ENCODE peak calls at places on chromosomes 2 and 18, in four cellular contexts. U is stimulated activated CD8-positive, alpha-beta memory T cell treated with anti-CD3 and anti-CD28 coated beads, Interleukin-2, amount 100 ng/mL, for 1 hour; Y is tibial artery; Q is fibroblast of the aortic adventitia. O is an unnamed sample.

GRCh38 chr2:236662231-236663160 is 92.9 kb downstream of the ACKR3 start:
- DNase-seq in U (no peak), Y (peak), Q (peak), O (no peak)

GRCh38 chr2:162079514-162079913 is 5.5 kb upstream of the DPP4 start:
- DNase-seq in U (no peak), Y (no peak), Q (no peak), O (no peak)

GRCh38 chr2:40451926-40452605 is at the start of gene SLC8A1:
- DNase-seq in U (no peak), Y (no peak), Q (peak), O (peak)

GRCh38 chr2:70546376-70546775 is 7.2 kb downstream of the TGFA start:
- DNase-seq in U (no peak), Y (no peak), Q (no peak), O (no peak)

GRCh38 chr2:220353897-220354296 is 726.5 kb downstream of the SLC4A3 start:
- DNase-seq in U (no peak), Y (no peak), Q (peak), O (no peak)

GRCh38 chr2:241976296-241976695 is 106.8 kb downstream of the RTP5 start:
- DNase-seq in U (no peak), Y (no peak), Q (no peak), O (no peak)

GRCh38 chr2:152506843-152507242 is 171.9 kb downstream of the FMNL2 start:
- DNase-seq in U (no peak), Y (no peak), Q (peak), O (no peak)

GRCh38 chr2:200619275-200619674 is 33.5 kb downstream of the AOX1 start:
- DNase-seq in U (no peak), Y (no peak), Q (no peak), O (no peak)

GRCh38 chr2:35976611-35977010 is 379.0 kb upstream of the CRIM1 start:
- DNase-seq in U (no peak), Y (no peak), Q (no peak), O (no peak)

GRCh38 chr2:189440947-189441708 is at the start of gene WDR75:
- DNase-seq in U (peak), Y (peak), Q (peak), O (peak)

GRCh38 chr2:229519655-229520054 is 194.7 kb downstream of the DNER start:
- DNase-seq in U (no peak), Y (no peak), Q (no peak), O (no peak)

GRCh38 chr2:44770221-44771187 is 171.0 kb upstream of the SIX3 start:
- DNase-seq in U (no peak), Y (no peak), Q (no peak), O (peak)

GRCh38 chr2:11944311-11944710 is 197.9 kb downstream of the LPIN1 start:
- DNase-seq in U (no peak), Y (no peak), Q (no peak), O (no peak)

GRCh38 chr2:181036848-181037603 is 56.6 kb downstream of the UBE2E3 start:
- DNase-seq in U (no peak), Y (no peak), Q (peak), O (no peak)

GRCh38 chr2:56806924-56807323 is 623.1 kb downstream of the CCDC85A start:
- DNase-seq in U (no peak), Y (no peak), Q (no peak), O (no peak)

GRCh38 chr2:57080035-57080434 is 896.2 kb downstream of the CCDC85A start:
- DNase-seq in U (no peak), Y (no peak), Q (peak), O (no peak)

GRCh38 chr2:1972428-1972827 is 228.1 kb upstream of the PXDN start:
- DNase-seq in U (no peak), Y (no peak), Q (peak), O (peak)

GRCh38 chr18:50947899-50948298 is 19.9 kb upstream of the ELAC1 start:
- DNase-seq in U (no peak), Y (no peak), Q (peak), O (no peak)

GRCh38 chr2:131081190-131081589 is 12.1 kb downstream of the FAM168B start:
- DNase-seq in U (no peak), Y (no peak), Q (no peak), O (no peak)

GRCh38 chr18:79776674-79777073 is 21.1 kb upstream of the KCNG2 start:
- DNase-seq in U (no peak), Y (no peak), Q (no peak), O (no peak)

GRCh38 chr18:61609131-61609530 is 275.9 kb downstream of the CDH20 start:
- DNase-seq in U (no peak), Y (no peak), Q (peak), O (no peak)

GRCh38 chr2:73451263-73451972 is 65.8 kb downstream of the ALMS1 start:
- DNase-seq in U (no peak), Y (no peak), Q (no peak), O (no peak)

GRCh38 chr2:55165567-55165966 is 66.5 kb downstream of the CLHC1 start:
- DNase-seq in U (no peak), Y (no peak), Q (peak), O (no peak)

GRCh38 chr2:67880291-67880761 is 182.5 kb downstream of the C1D start:
- DNase-seq in U (no peak), Y (peak), Q (peak), O (peak)

GRCh38 chr2:24632175-24632574 is 141.1 kb downstream of the NCOA1 start:
- DNase-seq in U (no peak), Y (no peak), Q (no peak), O (no peak)

GRCh38 chr18:2917255-2918047 is 70.6 kb downstream of the EMILIN2 start:
- DNase-seq in U (no peak), Y (no peak), Q (no peak), O (no peak)

GRCh38 chr2:172996387-172996961 is 79.2 kb upstream of the MAP3K20 start:
- DNase-seq in U (no peak), Y (no peak), Q (no peak), O (no peak)

GRCh38 chr18:46160050-46160798 is 56.0 kb downstream of the HAUS1 start:
- DNase-seq in U (no peak), Y (no peak), Q (no peak), O (no peak)

GRCh38 chr2:42050350-42051167 is 2.7 kb downstream of the PKDCC start:
- DNase-seq in U (no peak), Y (no peak), Q (peak), O (no peak)

GRCh38 chr2:95300391-95300938 is 3.3 kb downstream of the KCNIP3 start:
- DNase-seq in U (no peak), Y (no peak), Q (no peak), O (peak)

GRCh38 chr2:235048549-235048948 is 96.7 kb downstream of the SH3BP4 start:
- DNase-seq in U (no peak), Y (no peak), Q (no peak), O (no peak)

GRCh38 chr2:88615822-88616221 is 11.4 kb downstream of the EIF2AK3 start:
- DNase-seq in U (no peak), Y (no peak), Q (no peak), O (no peak)

GRCh38 chr2:66389651-66390131 is 45.2 kb upstream of the MEIS1 start:
- DNase-seq in U (no peak), Y (no peak), Q (peak), O (no peak)

O was measured in DMS153.